ENCODE peak calls at places on chromosomes 11 and 22, in six cellular contexts. M, H, I, S, U and J are unnamed samples.

GRCh38 chr11:42591841-42592240 is 720.0 kb upstream of the API5 start:
- DNase-seq in H (no peak), I (no peak), U (no peak), M (no peak), S (no peak), J (no peak)

GRCh38 chr11:79076526-79077115 is 364.2 kb downstream of the TENM4 start:
- DNase-seq in S (peak), M (peak), H (peak), I (peak), U (peak), J (peak)

GRCh38 chr11:132253469-132254264 is 883.3 kb downstream of the NTM start:
- DNase-seq in M (no peak), H (no peak), I (no peak), S (no peak), U (no peak), J (no peak)

GRCh38 chr11:32110795-32111194 is 19.9 kb downstream of the RCN1 start:
- DNase-seq in S (no peak), U (no peak), M (no peak), H (no peak), I (no peak), J (no peak)

GRCh38 chr22:33897621-33897910 is 22.7 kb downstream of the LARGE1 start:
- DNase-seq in M (no peak), S (no peak), H (no peak), I (no peak), U (no peak), J (no peak)

GRCh38 chr11:122796128-122796717 is 42.1 kb upstream of the CRTAM start:
- DNase-seq in I (peak), M (peak), S (peak), H (peak), U (peak), J (no peak)

GRCh38 chr11:84947970-84948600 is 679.1 kb downstream of the DLG2 start:
- DNase-seq in H (peak), M (peak), U (peak), S (peak), I (no peak), J (peak)

GRCh38 chr11:61777234-61778090 is 14.9 kb downstream of the TMEM258 start:
- DNase-seq in I (no peak), S (peak), H (no peak), U (peak), M (no peak), J (peak)

GRCh38 chr11:95867105-95867504 is 56.8 kb downstream of the MTMR2 start:
- DNase-seq in M (no peak), H (no peak), U (no peak), I (no peak), S (no peak), J (no peak)

GRCh38 chr22:44089717-44090570 is 65.8 kb downstream of the PARVB start:
- DNase-seq in U (no peak), S (no peak), H (no peak), I (no peak), M (no peak), J (no peak)
- TF ChIP-seq CTCF in U (no peak), S (no peak), H (no peak), I (no peak), M (no peak), J (no peak)

DNA sequence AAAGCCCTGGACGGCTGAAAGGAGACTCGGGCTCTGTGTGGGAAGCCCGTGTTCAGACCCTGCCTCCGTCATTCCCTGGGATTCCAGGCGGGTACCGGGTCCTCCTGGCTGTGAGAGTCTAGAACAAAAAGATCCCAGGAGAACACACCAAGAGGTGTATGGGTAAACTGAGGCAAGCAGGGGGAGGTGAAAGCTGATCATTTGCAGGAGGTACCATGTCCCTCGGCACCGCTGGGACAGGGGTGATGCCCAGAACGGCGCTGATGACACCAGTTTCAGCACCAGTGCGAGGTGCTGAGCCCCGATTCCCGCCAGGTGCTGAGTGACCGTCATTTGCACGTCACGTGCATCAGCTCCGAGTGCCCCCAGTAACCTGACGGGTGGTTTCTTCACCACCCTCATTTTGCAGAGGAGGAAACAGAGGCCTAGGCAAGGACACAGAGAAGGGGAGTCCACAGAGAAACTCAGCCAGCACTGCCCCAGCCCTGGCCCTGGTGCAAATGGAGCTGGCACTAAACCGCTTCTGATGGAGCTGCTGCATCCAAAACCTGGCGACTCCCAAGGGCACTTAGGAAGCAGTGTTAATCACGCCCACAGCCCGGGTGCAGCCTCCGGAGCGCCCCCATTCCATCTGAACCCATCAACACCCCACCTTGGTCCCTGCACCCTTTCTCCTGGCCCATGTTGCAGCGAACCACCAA is 16.8 kb downstream of the MACROD1 start:
- DNase-seq in S (no peak), U (no peak), H (no peak), M (no peak), I (no peak), J (no peak)
- TF ChIP-seq CTCF in S (no peak), U (no peak), H (no peak), M (no peak), I (peak), J (no peak)

DNA sequence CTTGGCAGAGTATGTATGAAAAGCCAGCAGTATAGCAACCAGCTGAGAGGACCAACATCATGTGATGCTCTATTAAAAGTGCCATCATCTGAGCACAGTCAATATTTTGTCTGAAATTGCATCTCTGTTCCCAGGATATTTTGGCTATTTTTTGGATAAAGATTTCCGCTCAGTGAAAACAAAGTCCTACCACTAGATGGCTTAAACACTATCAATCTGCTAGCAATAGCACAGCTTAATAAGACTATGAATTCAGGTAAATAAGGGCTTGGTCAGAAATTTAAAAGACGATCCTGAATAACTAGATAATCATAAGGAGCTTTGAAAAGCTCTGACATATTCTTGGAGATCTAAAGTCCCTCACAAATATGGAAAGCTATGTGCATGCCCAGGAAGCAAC is 74.4 kb downstream of the MS4A13 start:
- DNase-seq in S (peak), U (peak), M (no peak), I (no peak), H (no peak), J (no peak)
- TF ChIP-seq CTCF in S (peak), U (peak), M (no peak), I (no peak), H (peak), J (peak)

GRCh38 chr11:3942160-3942955 is 86.9 kb downstream of the STIM1 start:
- DNase-seq in H (no peak), U (no peak), I (no peak), M (no peak), S (no peak), J (no peak)
- TF ChIP-seq CTCF in H (no peak), U (no peak), I (no peak), M (no peak), S (no peak), J (no peak)

DNA sequence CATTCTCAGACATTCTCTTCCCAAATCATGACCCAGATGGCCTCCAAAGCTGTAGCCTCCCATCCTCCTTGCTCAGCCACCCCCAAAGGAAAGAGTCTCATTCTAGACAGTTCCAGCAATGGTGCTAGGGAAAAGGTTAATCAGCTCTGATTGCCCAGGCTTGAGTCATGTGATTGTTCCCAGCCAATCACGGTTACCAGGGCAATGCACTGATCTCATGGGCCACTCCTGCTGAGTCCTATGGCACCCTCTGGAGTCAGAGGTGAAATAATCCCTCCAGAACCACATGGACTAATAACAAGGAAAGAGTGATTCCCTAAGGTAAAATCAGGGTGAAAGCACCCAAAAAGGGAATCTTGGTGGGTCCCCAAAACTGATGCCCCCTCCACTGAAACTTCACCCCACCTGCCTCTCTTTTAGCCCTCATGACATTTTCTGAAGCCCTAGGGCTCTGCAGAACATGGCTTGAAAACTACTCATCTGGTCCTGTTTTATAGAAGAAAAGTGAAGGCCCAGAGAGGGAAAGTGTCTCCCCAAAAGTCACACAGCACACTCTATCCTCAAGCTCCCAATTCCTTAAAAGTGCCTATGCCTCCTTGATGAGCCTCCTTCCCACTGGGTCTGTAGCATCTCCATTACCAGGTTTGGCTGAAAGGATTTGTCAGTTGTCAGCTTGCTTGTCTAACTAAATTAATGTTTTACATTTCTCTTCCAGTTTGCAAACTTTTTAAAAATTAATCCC is 203.7 kb downstream of the MN1 start:
- DNase-seq in U (no peak), H (peak), M (no peak), I (peak), S (no peak), J (peak)
- TF ChIP-seq CTCF in U (peak), H (no peak), M (no peak), I (no peak), S (no peak), J (peak)